ENCODE peak calls at places on chromosomes 12 and 14, in ten cellular contexts. V, O, A, K, F, Y, Q, D, C and U are unnamed samples. For H3K4me1 and H3K36me3, the result is how much of the 10 kb centered on the place peaks cover.

GRCh38 chr14:63157195-63157594 is 47.0 kb upstream of the RHOJ start:
- DNase-seq in V (no peak), O (no peak), A (no peak), K (no peak), F (no peak), Y (no peak), Q (no peak), D (no peak), C (no peak), U (no peak)

GRCh38 chr14:66610154-66610563 is 102.2 kb downstream of the GPHN start:
- DNase-seq in V (no peak), O (no peak), A (no peak), K (no peak), F (no peak), Y (peak), Q (no peak), D (peak), C (peak), U (no peak)

GRCh38 chr14:61675291-61675690 is 20.0 kb upstream of the HIF1A start:
- DNase-seq in V (no peak), O (no peak), A (no peak), K (no peak), F (no peak), Y (no peak), Q (no peak), D (no peak), C (no peak), U (no peak)

GRCh38 chr14:50062438-50063039 is 53.8 kb downstream of the VCPKMT start:
- DNase-seq in V (peak), O (no peak), A (no peak), K (peak), F (no peak), Y (peak), Q (peak), D (no peak), C (peak), U (no peak)

GRCh38 chr12:112676526-112676925 is 115.0 kb upstream of the RPH3A start:
- DNase-seq in V (no peak), O (no peak), A (no peak), K (no peak), F (no peak), Y (no peak), Q (no peak), D (no peak), C (no peak), U (no peak)

GRCh38 chr12:113466770-113467153 is 4.9 kb downstream of the LHX5 start:
- DNase-seq in V (no peak), O (no peak), A (no peak), K (no peak), F (no peak), Y (no peak), Q (no peak), D (no peak), C (no peak), U (no peak)

GRCh38 chr12:124030008-124030407 is 57.0 kb downstream of the ZNF664 start:
- DNase-seq in V (no peak), O (no peak), A (no peak), K (peak), F (no peak), Y (no peak), Q (no peak), D (no peak), C (no peak), U (no peak)

GRCh38 chr12:28925726-28926376 is 223.2 kb upstream of the FAR2 start:
- DNase-seq in V (no peak), O (no peak), A (no peak), K (no peak), F (no peak), Y (no peak), Q (no peak), D (no peak), C (no peak), U (no peak)

GRCh38 chr12:6330192-6330591 is 11.7 kb downstream of the TNFRSF1A start:
- DNase-seq in V (no peak), O (no peak), A (no peak), K (no peak), F (no peak), Y (no peak), Q (no peak), D (no peak), C (no peak), U (no peak)

GRCh38 chr12:6329693-6330045 is 12.2 kb downstream of the TNFRSF1A start:
- DNase-seq in V (no peak), O (no peak), A (no peak), K (no peak), F (no peak), Y (no peak), Q (no peak), D (no peak), C (no peak), U (no peak)

GRCh38 chr12:6328045-6328779 is 13.7 kb downstream of the TNFRSF1A start:
- DNase-seq in V (no peak), O (no peak), A (peak), K (no peak), F (no peak), Y (no peak), Q (no peak), D (no peak), C (no peak), U (no peak)

GRCh38 chr12:6327591-6328041 is 14.3 kb downstream of the TNFRSF1A start:
- DNase-seq in V (no peak), O (no peak), A (peak), K (peak), F (no peak), Y (no peak), Q (no peak), D (no peak), C (no peak), U (no peak)

DNA sequence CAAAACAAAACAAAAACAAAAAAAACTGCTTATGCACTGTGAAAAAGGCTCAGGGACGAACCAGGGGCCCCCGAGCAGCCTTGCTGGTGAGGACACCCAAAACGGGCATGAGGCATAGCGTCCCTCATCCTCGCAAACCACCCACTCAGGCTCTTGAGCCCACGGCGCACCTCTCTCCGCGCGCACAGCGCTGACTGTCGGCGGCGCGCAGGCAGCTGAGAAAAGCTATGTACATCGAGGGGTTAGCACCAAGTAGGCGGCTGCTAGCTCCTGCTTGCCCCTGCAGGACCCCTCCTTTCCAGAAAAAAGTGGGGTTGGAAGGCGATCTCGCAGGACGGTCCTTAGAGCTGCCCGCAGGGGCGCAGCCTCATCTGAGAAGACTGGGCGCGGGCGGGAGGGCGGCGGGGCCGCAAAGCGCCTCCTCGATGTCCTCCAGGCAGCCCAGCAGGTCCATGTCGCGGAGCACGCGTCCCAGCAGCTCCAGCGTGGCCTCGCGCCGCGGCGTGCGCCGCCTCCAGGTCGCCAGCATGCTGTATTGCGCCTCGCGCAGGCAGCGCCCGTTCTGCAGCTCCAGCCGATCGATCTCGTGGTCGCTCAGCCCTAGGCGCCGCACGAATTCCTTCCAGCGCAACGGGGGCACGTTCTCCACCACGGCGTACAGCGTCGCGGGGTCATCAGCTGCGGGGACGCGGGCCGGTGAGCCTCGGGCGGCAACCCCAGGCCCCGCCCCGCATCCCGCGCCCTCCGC is 12.8 kb downstream of the TNFRSF1A start:
- DNase-seq in V (no peak), O (no peak), A (no peak), K (no peak), F (no peak), Y (no peak), Q (no peak), D (no peak), C (no peak), U (no peak)
- H3K4me1 ChIP-seq in V (under half), O (under half), A (under half), K (under half), F (under half), Y (under half), Q (under half), D (under half), C (under half), U (half or more)

GRCh38 chr14:90612801-90613200 is 203.4 kb downstream of the TTC7B start:
- DNase-seq in V (no peak), O (no peak), A (no peak), K (no peak), F (no peak), Y (no peak), Q (no peak), D (no peak), C (no peak), U (no peak)

GRCh38 chr14:90611936-90612335 is 204.3 kb downstream of the TTC7B start:
- DNase-seq in V (no peak), O (no peak), A (no peak), K (no peak), F (no peak), Y (no peak), Q (no peak), D (no peak), C (no peak), U (no peak)

GRCh38 chr14:90613446-90613845 is 202.8 kb downstream of the TTC7B start:
- DNase-seq in V (no peak), O (no peak), A (no peak), K (no peak), F (no peak), Y (no peak), Q (no peak), D (no peak), C (no peak), U (no peak)

GRCh38 chr14:90610641-90611040 is 205.6 kb downstream of the TTC7B start:
- DNase-seq in V (no peak), O (no peak), A (no peak), K (no peak), F (no peak), Y (no peak), Q (no peak), D (no peak), C (no peak), U (no peak)

DNA sequence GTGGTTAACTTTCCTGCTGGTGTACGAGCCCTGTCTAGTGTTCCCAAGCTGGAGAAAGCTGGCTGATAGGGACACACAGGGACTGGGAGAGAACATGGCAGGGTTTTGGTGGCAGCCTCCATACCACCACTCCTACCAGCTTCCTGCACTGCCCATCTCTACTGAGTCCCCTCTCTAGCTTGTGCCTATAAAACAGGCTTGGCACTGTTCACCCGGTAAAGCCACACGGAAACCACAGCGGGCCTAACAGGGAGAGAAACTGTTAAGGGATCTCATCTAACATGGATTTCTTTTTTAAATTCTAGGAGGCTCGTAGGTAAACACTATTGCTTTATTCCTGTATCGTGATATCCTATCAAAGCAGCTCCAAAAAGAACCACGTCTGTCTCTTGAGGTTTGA is 204.7 kb downstream of the TTC7B start:
- DNase-seq in V (no peak), O (no peak), A (no peak), K (no peak), F (no peak), Y (no peak), Q (no peak), D (no peak), C (no peak), U (no peak)
- TF ChIP-seq POLR2A in V (no peak), O (no peak), A (no peak), K (no peak), F (no peak), Y (no peak), Q (no peak), D (no peak), C (no peak), U (no peak)

DNA sequence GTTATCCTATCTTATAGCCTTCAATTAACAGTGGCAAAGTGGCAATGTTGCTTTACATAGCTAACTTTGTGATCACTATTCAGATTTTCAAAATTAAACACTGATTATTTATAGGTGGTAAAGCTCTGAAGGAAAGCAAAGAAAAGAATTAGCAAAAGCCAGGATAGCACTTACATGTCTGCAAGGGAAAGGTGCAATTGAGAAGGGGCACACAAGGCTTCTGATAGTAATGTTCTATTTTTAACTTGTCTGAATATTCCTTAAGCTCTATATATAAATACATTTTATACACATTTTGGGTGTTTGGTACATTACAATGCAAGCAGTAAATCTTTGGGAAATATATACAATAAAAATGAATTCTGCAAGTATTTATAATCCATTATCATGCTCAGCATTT is 10.9 kb downstream of the NAP1L1 start:
- DNase-seq in V (no peak), O (no peak), A (no peak), K (no peak), F (no peak), Y (no peak), Q (no peak), D (no peak), C (no peak), U (no peak)
- H3K36me3 ChIP-seq in V (under half), O (under half), A (under half), K (under half), F (under half), Y (half or more), Q (under half), D (under half), C (under half), U (under half)

GRCh38 chr12:116183741-116184141 is 93.8 kb downstream of the MED13L start:
- DNase-seq in V (no peak), O (no peak), A (no peak), K (no peak), F (no peak), Y (no peak), Q (no peak), D (no peak), C (no peak), U (no peak)
- H3K4me1 ChIP-seq in V (under half), O (under half), A (under half), K (under half), F (under half), Y (under half), Q (under half), D (under half), C (half or more), U (half or more)

DNA sequence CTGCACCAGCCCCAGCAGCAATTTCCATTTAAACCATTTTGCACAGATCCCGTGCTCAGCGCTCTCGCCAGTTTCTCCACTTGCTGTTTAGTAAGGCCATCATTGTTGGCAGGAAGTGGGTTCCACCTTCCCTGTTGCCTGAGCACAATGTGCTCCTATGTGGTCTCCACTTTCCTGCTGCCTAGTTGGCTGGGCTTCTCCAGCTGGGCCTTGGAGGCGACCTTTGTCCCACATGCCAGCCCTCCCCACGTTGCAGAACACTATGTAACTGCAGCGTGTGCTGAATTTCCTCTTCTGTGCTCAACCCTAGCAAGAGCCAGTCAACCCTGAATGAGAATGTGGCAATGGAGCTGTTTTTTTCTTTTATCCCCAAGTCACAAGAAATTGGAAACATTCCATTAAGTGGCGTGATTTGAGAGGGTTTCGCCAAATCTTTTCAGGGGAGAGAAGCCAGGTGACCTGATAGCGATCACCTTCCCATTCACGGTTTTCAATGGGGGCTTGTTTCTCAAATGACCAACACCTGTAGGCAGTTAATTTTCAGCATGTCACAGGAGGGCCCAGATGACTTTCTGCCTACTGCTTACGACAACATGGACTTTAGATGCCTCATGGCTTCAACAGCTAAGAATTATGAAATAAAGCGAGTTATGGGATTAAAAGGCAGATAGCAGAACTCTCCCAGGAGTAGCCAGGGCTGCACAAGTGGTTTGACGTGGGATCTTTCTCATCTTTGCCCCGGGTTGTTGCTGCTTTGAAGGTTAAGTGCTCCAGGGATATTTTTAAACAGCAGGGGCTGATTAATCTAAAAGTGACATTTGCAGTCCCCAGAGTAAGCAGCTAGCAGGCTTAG is at the start of gene ACACB:
- DNase-seq in V (peak), O (peak), A (peak), K (peak), F (peak), Y (no peak), Q (peak), D (no peak), C (peak), U (peak)
- TF ChIP-seq POLR2A in V (no peak), O (peak), A (no peak), K (peak), F (peak), Y (no peak), Q (peak), D (no peak), C (peak), U (no peak)

GRCh38 chr12:104583311-104583710 is 126.6 kb downstream of the CHST11 start:
- DNase-seq in V (no peak), O (no peak), A (no peak), K (no peak), F (no peak), Y (no peak), Q (no peak), D (no peak), C (no peak), U (no peak)
- H3K36me3 ChIP-seq in V (under half), O (under half), A (under half), K (under half), F (under half), Y (under half), Q (under half), D (under half), C (under half), U (under half)